ENCODE peak calls at places on chromosomes 1 and 21, in eight cellular contexts. Q, X, U, M, R, G, F and C are unnamed samples.

GRCh38 chr1:79819140-79819539 is 812.6 kb upstream of the ADGRL4 start:
- DNase-seq in G (no peak), M (no peak), Q (no peak), X (no peak), F (no peak), R (no peak), U (no peak), C (no peak)

GRCh38 chr1:232629250-232630046 is 485 bp downstream of the SIPA1L2 start:
- DNase-seq in M (no peak), U (peak), X (no peak), F (peak), G (no peak), Q (peak), R (peak), C (no peak)

GRCh38 chr1:205042911-205043806 is at the start of gene CNTN2:
- DNase-seq in U (no peak), M (no peak), X (no peak), Q (no peak), R (no peak), F (no peak), G (no peak), C (no peak)

GRCh38 chr1:28796321-28797213 is 15.4 kb upstream of the OPRD1 start:
- DNase-seq in G (no peak), F (no peak), U (no peak), M (no peak), Q (no peak), X (no peak), R (no peak), C (no peak)

GRCh38 chr1:198903203-198903602 is 264.4 kb downstream of the PTPRC start:
- DNase-seq in Q (no peak), U (no peak), M (peak), X (no peak), G (no peak), R (no peak), F (no peak), C (no peak)

GRCh38 chr1:27648602-27649305 is 13.8 kb upstream of the FGR start:
- DNase-seq in F (no peak), G (no peak), U (no peak), R (no peak), M (no peak), X (no peak), Q (no peak), C (no peak)

GRCh38 chr1:102897537-102897936 is 210.8 kb downstream of the COL11A1 start:
- DNase-seq in F (peak), R (peak), Q (peak), X (no peak), U (no peak), G (no peak), M (no peak), C (peak)

GRCh38 chr1:223258751-223259177 is 105.2 kb downstream of the SUSD4 start:
- DNase-seq in Q (peak), G (no peak), X (peak), M (peak), U (no peak), F (peak), R (peak), C (peak)

GRCh38 chr1:45809761-45810160 is 6.3 kb downstream of the MAST2 start:
- DNase-seq in X (no peak), G (no peak), Q (no peak), U (no peak), M (no peak), F (peak), R (no peak), C (no peak)

GRCh38 chr1:162847839-162848453 is 13.0 kb downstream of the CCDC190 start:
- DNase-seq in F (peak), Q (peak), X (peak), M (peak), U (peak), R (peak), G (peak), C (peak)

GRCh38 chr1:169538998-169539871 is 47.0 kb downstream of the F5 start:
- DNase-seq in X (no peak), G (no peak), F (peak), Q (peak), R (peak), U (no peak), M (peak), C (peak)

GRCh38 chr1:240092301-240093119 is 827 bp downstream of the FMN2 start:
- DNase-seq in F (peak), Q (peak), U (peak), X (peak), M (peak), R (peak), G (no peak), C (peak)

GRCh38 chr1:226903819-226904710 is 33.6 kb downstream of the PSEN2 start:
- DNase-seq in Q (no peak), M (no peak), G (no peak), X (no peak), R (peak), U (no peak), F (no peak), C (peak)

GRCh38 chr1:220084460-220084859 is 5.1 kb downstream of the BPNT1 start:
- DNase-seq in G (no peak), U (no peak), R (no peak), X (no peak), F (peak), Q (no peak), M (no peak), C (no peak)

GRCh38 chr1:247561711-247562110 is 12.8 kb downstream of the GCSAML start:
- DNase-seq in R (no peak), X (no peak), F (no peak), Q (no peak), G (no peak), U (no peak), M (no peak), C (no peak)

GRCh38 chr1:236416165-236416564 is 22.1 kb downstream of the EDARADD start:
- DNase-seq in M (no peak), U (no peak), F (no peak), R (no peak), X (no peak), G (peak), Q (no peak), C (no peak)

GRCh38 chr1:46184920-46185658 is 8.8 kb upstream of the P3R3URF start:
- DNase-seq in U (no peak), M (no peak), X (no peak), Q (no peak), F (no peak), G (peak), R (no peak), C (no peak)

GRCh38 chr21:42056996-42057689 is 14.0 kb upstream of the UMODL1 start:
- DNase-seq in M (peak), G (no peak), R (peak), Q (no peak), U (peak), X (peak), F (peak), C (peak)

GRCh38 chr1:8629241-8630091 is 188.0 kb downstream of the RERE start:
- DNase-seq in Q (no peak), U (no peak), R (peak), G (peak), M (no peak), F (no peak), X (no peak), C (no peak)

GRCh38 chr1:156474966-156475365 is 25.6 kb downstream of the MEF2D start:
- DNase-seq in U (no peak), F (no peak), G (no peak), M (no peak), R (no peak), Q (no peak), X (no peak), C (no peak)

GRCh38 chr1:218439541-218440295 is 94.6 kb downstream of the TGFB2 start:
- DNase-seq in G (no peak), X (no peak), R (peak), U (no peak), M (no peak), F (no peak), Q (peak), C (no peak)

GRCh38 chr1:57013522-57013921 is 47.7 kb upstream of the C8B start:
- DNase-seq in M (no peak), Q (no peak), R (no peak), G (no peak), X (peak), U (no peak), F (no peak), C (no peak)

GRCh38 chr1:235759336-235759735 is 107.4 kb downstream of the LYST start:
- DNase-seq in U (no peak), X (no peak), G (no peak), M (no peak), R (no peak), F (no peak), Q (no peak), C (no peak)

GRCh38 chr1:1397839-1398523 is 1.2 kb downstream of the CCNL2 start:
- DNase-seq in R (peak), U (peak), M (no peak), G (no peak), F (peak), X (no peak), Q (no peak), C (peak)
- H3K27ac ChIP-seq in R (peak), U (peak), M (peak), G (peak), F (peak), X (peak), Q (peak), C (peak)

GRCh38 chr1:5664081-5664480 is 328.1 kb downstream of the NPHP4 start:
- DNase-seq in M (no peak), F (no peak), Q (no peak), G (no peak), R (no peak), X (no peak), U (no peak), C (no peak)

GRCh38 chr1:5661196-5662130 is 330.8 kb downstream of the NPHP4 start:
- DNase-seq in X (no peak), G (no peak), U (no peak), M (no peak), Q (no peak), R (no peak), F (no peak), C (no peak)

GRCh38 chr1:5664906-5665875 is 327.0 kb downstream of the NPHP4 start:
- DNase-seq in R (no peak), Q (no peak), F (no peak), G (no peak), X (no peak), M (no peak), U (no peak), C (no peak)

GRCh38 chr1:5660141-5660935 is 331.9 kb downstream of the NPHP4 start:
- DNase-seq in G (no peak), U (no peak), M (no peak), R (no peak), Q (no peak), X (peak), F (no peak), C (no peak)

GRCh38 chr1:5662362-5663126 is 329.7 kb downstream of the NPHP4 start:
- DNase-seq in G (no peak), M (no peak), U (no peak), X (no peak), Q (no peak), R (no peak), F (no peak), C (no peak)
- H3K27ac ChIP-seq in G (no peak), M (no peak), U (no peak), X (no peak), Q (no peak), R (no peak), F (no peak), C (no peak)

DNA sequence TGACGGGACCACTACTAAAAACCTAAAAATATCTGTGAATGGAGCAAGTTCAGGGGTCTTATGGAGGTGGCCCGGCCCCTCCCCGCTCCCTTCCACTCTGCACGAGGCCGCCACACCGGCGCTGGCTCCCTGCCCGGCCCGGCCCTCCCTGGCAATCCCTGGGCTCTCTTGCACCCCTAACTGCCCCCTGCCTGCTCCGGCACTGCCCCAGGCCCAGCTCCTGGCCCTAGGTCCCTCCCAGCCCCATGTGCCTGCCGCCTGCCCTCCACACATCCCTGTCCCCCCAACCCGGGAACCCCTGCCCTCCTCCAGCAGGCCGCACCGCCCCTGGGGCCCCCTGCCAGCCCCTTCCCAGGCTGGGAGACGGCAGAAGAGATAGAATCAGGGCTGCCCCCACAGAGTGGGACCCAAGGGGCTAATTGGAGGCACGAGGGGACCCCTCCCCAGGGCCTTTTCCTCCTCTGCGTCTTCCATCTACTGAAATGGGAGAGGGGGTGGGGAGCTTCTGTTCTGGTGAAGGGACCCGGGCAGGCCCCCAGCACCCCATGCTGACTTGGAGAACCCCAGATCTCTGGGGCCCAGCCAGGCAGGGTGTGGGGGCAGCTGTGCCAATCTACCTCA is 9.3 kb upstream of the CTRC start:
- DNase-seq in G (no peak), Q (no peak), X (no peak), R (no peak), F (no peak), U (no peak), M (no peak), C (no peak)
- H3K27ac ChIP-seq in G (no peak), Q (peak), X (peak), R (no peak), F (peak), U (no peak), M (peak), C (no peak)

GRCh38 chr1:116407033-116407432 is 34.0 kb downstream of the ATP1A1 start:
- DNase-seq in R (no peak), M (no peak), G (no peak), U (no peak), X (no peak), Q (no peak), F (no peak), C (no peak)
- H3K27ac ChIP-seq in R (no peak), M (peak), G (no peak), U (peak), X (no peak), Q (no peak), F (no peak), C (no peak)

GRCh38 chr21:14926186-14926585 is 138.6 kb downstream of the NRIP1 start:
- DNase-seq in X (no peak), U (no peak), F (no peak), G (no peak), Q (no peak), M (no peak), R (peak), C (no peak)
- H3K27ac ChIP-seq in X (no peak), U (no peak), F (no peak), G (no peak), Q (no peak), M (no peak), R (no peak), C (no peak)

GRCh38 chr1:18461656-18462055 is 19.1 kb upstream of the KLHDC7A start:
- DNase-seq in U (no peak), M (no peak), Q (no peak), X (no peak), F (no peak), R (no peak), G (no peak), C (no peak)

GRCh38 chr1:18463063-18463462 is 17.7 kb upstream of the KLHDC7A start:
- DNase-seq in F (no peak), R (no peak), G (no peak), M (no peak), X (no peak), U (no peak), Q (no peak), C (no peak)

GRCh38 chr1:18464665-18465050 is 16.1 kb upstream of the KLHDC7A start:
- DNase-seq in F (no peak), G (no peak), X (peak), Q (no peak), U (peak), R (no peak), M (no peak), C (no peak)

GRCh38 chr1:18466676-18467075 is 14.1 kb upstream of the KLHDC7A start:
- DNase-seq in G (no peak), M (no peak), R (no peak), F (no peak), Q (no peak), X (no peak), U (peak), C (no peak)

GRCh38 chr1:18463984-18464664 is 16.6 kb upstream of the KLHDC7A start:
- DNase-seq in F (no peak), Q (no peak), R (no peak), X (peak), U (no peak), G (no peak), M (no peak), C (no peak)
- H3K27ac ChIP-seq in F (no peak), Q (no peak), R (no peak), X (peak), U (peak), G (no peak), M (no peak), C (no peak)

GRCh38 chr1:143625886-143626285 is 345.9 kb downstream of the FAM72C start:
- DNase-seq in X (no peak), R (no peak), F (no peak), M (no peak), Q (no peak), G (no peak), U (no peak), C (no peak)
- H3K27ac ChIP-seq in X (no peak), R (no peak), F (no peak), M (no peak), Q (no peak), G (no peak), U (no peak), C (no peak)

GRCh38 chr1:178937770-178938169 is 66.9 kb upstream of the ANGPTL1 start:
- DNase-seq in R (no peak), Q (no peak), M (no peak), F (no peak), X (no peak), G (no peak), U (no peak), C (no peak)

GRCh38 chr1:178939328-178939727 is 68.5 kb upstream of the ANGPTL1 start:
- DNase-seq in M (no peak), F (no peak), G (no peak), R (no peak), X (no peak), Q (no peak), U (no peak), C (no peak)

GRCh38 chr1:178940022-178940765 is 69.3 kb upstream of the ANGPTL1 start:
- DNase-seq in M (no peak), Q (no peak), G (no peak), X (no peak), U (no peak), F (no peak), R (peak), C (no peak)

GRCh38 chr1:178938959-178939317 is 68.1 kb upstream of the ANGPTL1 start:
- DNase-seq in F (no peak), M (no peak), U (peak), R (peak), G (no peak), X (peak), Q (no peak), C (no peak)

GRCh38 chr1:178938281-178938958 is 67.5 kb upstream of the ANGPTL1 start:
- DNase-seq in G (no peak), R (no peak), U (no peak), F (no peak), X (no peak), M (no peak), Q (no peak), C (no peak)
- H3K27ac ChIP-seq in G (no peak), R (no peak), U (no peak), F (no peak), X (peak), M (no peak), Q (no peak), C (no peak)